ENCODE peak calls at places on chromosomes 6 and 20, in six cellular contexts. H is neuronal stem cell, R is fibroblast of lung, M is keratinocyte, C is spleen, Z is psoas muscle. B is an unnamed sample.

GRCh38 chr6:125207956-125208355 is 54.4 kb downstream of the TPD52L1 start:
- DNase-seq in H (no peak), R (peak; percentile 16), M (no peak), C (no peak), Z (no peak), B (no peak)

GRCh38 chr20:21184810-21185209 is 58.9 kb downstream of the KIZ start:
- DNase-seq in H (no peak), R (peak; percentile 31), M (no peak), C (no peak), Z (no peak), B (no peak)

GRCh38 chr6:157650261-157650640 is 172.8 kb upstream of the SNX9 start:
- DNase-seq in H (no peak), R (no peak), M (no peak), C (no peak), Z (peak; percentile 67), B (peak; percentile 27)

GRCh38 chr20:48076247-48076646 is 291.0 kb upstream of the SULF2 start:
- DNase-seq in H (no peak), R (no peak), M (no peak), C (no peak), Z (no peak), B (no peak)

GRCh38 chr6:138540468-138540867 is 41.2 kb upstream of the NHSL1 start:
- DNase-seq in H (no peak), R (peak; percentile 88), M (no peak), C (no peak), Z (no peak), B (no peak)

GRCh38 chr6:27924179-27924578 is 12.0 kb upstream of the OR2B2 start:
- DNase-seq in H (no peak), R (no peak), M (no peak), C (no peak), Z (no peak), B (no peak)

GRCh38 chr6:166950443-166950821 is 5.9 kb downstream of the RNASET2 start:
- DNase-seq in H (no peak), R (no peak), M (no peak), C (peak; percentile 83), Z (no peak), B (no peak)

GRCh38 chr20:23091741-23092408 is 5.8 kb upstream of the CD93 start:
- DNase-seq in H (no peak), R (no peak), M (no peak), C (no peak), Z (no peak), B (no peak)

GRCh38 chr6:89433637-89434499 is 916 bp downstream of the ANKRD6 start:
- DNase-seq in H (no peak), R (no peak), M (no peak), C (peak; percentile 84), Z (peak; percentile 52), B (no peak)

GRCh38 chr6:1607557-1608221 is 2.0 kb upstream of the FOXC1 start:
- DNase-seq in H (no peak), R (no peak), M (no peak), C (no peak), Z (peak; percentile 46), B (no peak)

GRCh38 chr20:23640873-23641667 is 3.3 kb upstream of the CST3 start:
- DNase-seq in H (no peak), R (no peak), M (no peak), C (no peak), Z (no peak), B (no peak)

GRCh38 chr20:25339608-25340007 is 51.0 kb downstream of the ABHD12 start:
- DNase-seq in H (no peak), R (no peak), M (no peak), C (no peak), Z (peak; percentile 16), B (no peak)

GRCh38 chr6:71822626-71823025 is 63.7 kb upstream of the RIMS1 start:
- DNase-seq in H (no peak), R (no peak), M (no peak), C (no peak), Z (no peak), B (no peak)

GRCh38 chr20:1301031-1301529 is 27.9 kb downstream of the SDCBP2 start:
- DNase-seq in H (no peak), R (peak; percentile 53), M (peak; percentile 77), C (peak; percentile 34), Z (peak; percentile 26), B (no peak)

GRCh38 chr6:143836150-143836549 is 7.0 kb upstream of the LTV1 start:
- DNase-seq in H (no peak), R (no peak), M (no peak), C (no peak), Z (no peak), B (no peak)

GRCh38 chr6:155177369-155177961 is 86.3 kb upstream of the CLDN20 start:
- DNase-seq in H (peak; percentile 36), R (peak; percentile 85), M (no peak), C (no peak), Z (no peak), B (no peak)

GRCh38 chr20:41776450-41776849 is 158.3 kb upstream of the CHD6 start:
- DNase-seq in H (no peak), R (no peak), M (no peak), C (no peak), Z (no peak), B (no peak)

GRCh38 chr6:154157706-154158105 is 118.7 kb downstream of the OPRM1 start:
- DNase-seq in H (no peak), R (no peak), M (no peak), C (no peak), Z (no peak), B (no peak)

GRCh38 chr6:105321207-105321606 is 81.7 kb downstream of the PREP start:
- DNase-seq in H (no peak), R (no peak), M (no peak), C (no peak), Z (no peak), B (no peak)

GRCh38 chr6:114334237-114334636 is 8.6 kb downstream of the HS3ST5 start:
- DNase-seq in H (no peak), R (no peak), M (no peak), C (no peak), Z (no peak), B (no peak)

GRCh38 chr20:20273281-20273680 is 94.6 kb upstream of the INSM1 start:
- DNase-seq in H (no peak), R (no peak), M (no peak), C (no peak), Z (no peak), B (no peak)

GRCh38 chr6:154821099-154821498 is 87.9 kb downstream of the SCAF8 start:
- DNase-seq in H (no peak), R (no peak), M (no peak), C (no peak), Z (no peak), B (no peak)

GRCh38 chr6:156601821-156602301 is 175.3 kb upstream of the ARID1B start:
- DNase-seq in H (no peak), R (no peak), M (no peak), C (no peak), Z (no peak), B (no peak)

GRCh38 chr6:35919085-35919826 is 1.6 kb downstream of the SRPK1 start:
- DNase-seq in H (no peak), R (peak; percentile 56), M (no peak), C (no peak), Z (no peak), B (no peak)

GRCh38 chr20:49636447-49636846 is 68.5 kb upstream of the PTGIS start:
- DNase-seq in H (no peak), R (no peak), M (no peak), C (no peak), Z (peak; percentile 78), B (no peak)
- H3K27ac ChIP-seq in H (no peak overlapping the region), R (no peak overlapping the region), M (no peak overlapping the region), C (peak overlapping the region; percentile 51), Z (peak overlapping the region; percentile 60), B (no peak overlapping the region)

DNA sequence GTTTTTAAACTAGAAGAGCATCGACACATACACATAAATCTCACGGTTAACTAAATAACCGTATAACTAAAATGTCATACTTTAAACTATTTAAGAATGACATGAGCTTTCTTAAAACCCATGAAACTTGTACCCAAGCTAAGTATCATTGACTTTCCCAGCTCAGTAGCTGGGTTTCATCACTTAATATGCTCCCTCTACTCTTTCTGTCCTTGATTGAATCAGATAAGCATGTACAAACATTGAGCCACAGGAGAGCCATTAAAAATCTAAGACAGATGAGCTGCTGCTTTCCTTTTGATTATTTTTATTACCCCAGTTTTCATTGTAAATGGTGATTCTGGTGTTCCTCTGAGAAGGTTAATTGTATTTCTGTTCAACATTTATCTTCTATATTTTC is 115.8 kb downstream of the FOXO3 start:
- DNase-seq in H (no peak), R (no peak), M (no peak), C (no peak), Z (no peak), B (no peak)
- H3K27ac ChIP-seq in H (no peak overlapping the region), R (no peak overlapping the region), M (no peak overlapping the region), C (no peak overlapping the region), Z (peak overlapping the region; percentile 79), B (no peak overlapping the region)

GRCh38 chr6:294656-295565 is 2.6 kb downstream of the DUSP22 start:
- DNase-seq in H (no peak), R (no peak), M (no peak), C (no peak), Z (no peak), B (no peak)
- H3K27ac ChIP-seq in H (no peak overlapping the region), R (no peak overlapping the region), M (no peak overlapping the region), C (peak overlapping the region; percentile 3), Z (no peak overlapping the region), B (no peak overlapping the region)

GRCh38 chr6:7215798-7216231 is 97.2 kb downstream of the SSR1 start:
- DNase-seq in H (no peak), R (no peak), M (no peak), C (no peak), Z (no peak), B (no peak)

GRCh38 chr6:7213416-7213815 is 99.6 kb downstream of the SSR1 start:
- DNase-seq in H (no peak), R (no peak), M (no peak), C (no peak), Z (no peak), B (no peak)

GRCh38 chr6:7214400-7214940 is 98.5 kb downstream of the SSR1 start:
- DNase-seq in H (no peak), R (no peak), M (no peak), C (no peak), Z (no peak), B (no peak)

GRCh38 chr6:7216941-7217621 is 95.9 kb downstream of the SSR1 start:
- DNase-seq in H (peak; percentile 54), R (peak; percentile 28), M (peak; percentile 52), C (no peak), Z (peak; percentile 88), B (no peak)

DNA sequence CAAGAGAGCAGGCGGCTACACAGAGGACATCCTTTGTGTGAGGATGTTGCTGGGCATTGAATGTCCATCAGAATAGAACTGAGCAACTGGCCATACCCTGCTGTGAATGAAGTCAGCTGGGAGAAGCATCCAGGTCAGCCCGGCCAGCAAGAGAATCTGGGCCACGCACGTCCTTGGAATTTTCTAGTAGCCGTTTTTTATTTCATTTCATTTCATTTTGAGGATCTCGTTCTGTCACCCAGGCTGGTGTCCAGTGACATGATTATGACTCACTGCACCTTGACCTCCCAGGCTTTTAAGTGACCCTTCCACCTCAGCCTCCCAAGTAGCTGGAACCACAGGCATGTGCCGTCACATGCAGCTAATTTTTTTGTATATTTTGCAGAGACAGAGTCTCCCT is 97.9 kb downstream of the SSR1 start:
- DNase-seq in H (no peak), R (peak; percentile 75), M (no peak), C (no peak), Z (peak; percentile 61), B (no peak)
- H3K27ac ChIP-seq in H (no peak overlapping the region), R (peak overlapping the region; percentile 38), M (no peak overlapping the region), C (no peak overlapping the region), Z (peak overlapping the region; percentile 95), B (no peak overlapping the region)